ENCODE peak calls at places on chromosomes 3 and 15, in ten cellular contexts. One of them, this sample, is unnamed.
A peak's percentile ranks its signal among the peaks of the same experiment; 100 is the strongest.

GRCh38 chr15:31236184-31237041 is 90.2 kb upstream of the KLF13 start:
- DNase-seq in brain microvascular endothelial cell: peak; percentile 94
- DNase-seq in stimulated activated CD8-positive, alpha-beta memory T cell treated with anti-CD3 and anti-CD28 coated beads, Interleukin-4, amount 100 ng/mL, for 1 hour: no peak
- DNase-seq in NCI-H2029: peak; percentile 26
- DNase-seq in Calu3: peak; percentile 20
- DNase-seq in HuH-7: no peak
- DNase-seq in iris pigment epithelial cell: peak; percentile 93
- DNase-seq in GM04503: peak; percentile 77
- DNase-seq in globus pallidus: peak; percentile 65
- DNase-seq in NAMALWA: peak; percentile 87
- DNase-seq in this sample: peak; percentile 93

GRCh38 chr15:34436956-34437442 is 609 bp downstream of the GOLGA8A start:
- DNase-seq in iris pigment epithelial cell: peak; percentile 26
- DNase-seq in NCI-H2029: no peak
- DNase-seq in globus pallidus: peak; percentile 5
- DNase-seq in GM04503: no peak
- DNase-seq in NAMALWA: no peak
- DNase-seq in stimulated activated CD8-positive, alpha-beta memory T cell treated with anti-CD3 and anti-CD28 coated beads, Interleukin-4, amount 100 ng/mL, for 1 hour: peak; percentile 8
- DNase-seq in brain microvascular endothelial cell: no peak
- DNase-seq in Calu3: peak; percentile 27
- DNase-seq in HuH-7: peak; percentile 12
- DNase-seq in this sample: peak; percentile 50

GRCh38 chr3:13854492-13854891 is 25.4 kb downstream of the WNT7A start:
- DNase-seq in HuH-7: no peak
- DNase-seq in iris pigment epithelial cell: no peak
- DNase-seq in GM04503: no peak
- DNase-seq in brain microvascular endothelial cell: no peak
- DNase-seq in NAMALWA: no peak
- DNase-seq in NCI-H2029: no peak
- DNase-seq in stimulated activated CD8-positive, alpha-beta memory T cell treated with anti-CD3 and anti-CD28 coated beads, Interleukin-4, amount 100 ng/mL, for 1 hour: no peak
- DNase-seq in Calu3: no peak
- DNase-seq in globus pallidus: no peak
- DNase-seq in this sample: no peak

GRCh38 chr15:69794643-69795461 is 302.9 kb downstream of the TLE3 start:
- DNase-seq in globus pallidus: no peak
- DNase-seq in stimulated activated CD8-positive, alpha-beta memory T cell treated with anti-CD3 and anti-CD28 coated beads, Interleukin-4, amount 100 ng/mL, for 1 hour: no peak
- DNase-seq in NAMALWA: no peak
- DNase-seq in NCI-H2029: no peak
- DNase-seq in HuH-7: no peak
- DNase-seq in Calu3: peak; percentile 63
- DNase-seq in brain microvascular endothelial cell: peak; percentile 39
- DNase-seq in iris pigment epithelial cell: peak; percentile 44
- DNase-seq in GM04503: peak; percentile 46
- DNase-seq in this sample: peak; percentile 40

GRCh38 chr3:123781571-123782275 is 102.4 kb downstream of the MYLK start:
- DNase-seq in brain microvascular endothelial cell: no peak
- DNase-seq in iris pigment epithelial cell: peak; percentile 65
- DNase-seq in NCI-H2029: no peak
- DNase-seq in GM04503: no peak
- DNase-seq in Calu3: no peak
- DNase-seq in HuH-7: no peak
- DNase-seq in stimulated activated CD8-positive, alpha-beta memory T cell treated with anti-CD3 and anti-CD28 coated beads, Interleukin-4, amount 100 ng/mL, for 1 hour: no peak
- DNase-seq in globus pallidus: no peak
- DNase-seq in NAMALWA: no peak
- DNase-seq in this sample: no peak

GRCh38 chr3:169857811-169858210 is 11.9 kb downstream of the LRRC31 start:
- DNase-seq in iris pigment epithelial cell: no peak
- DNase-seq in GM04503: no peak
- DNase-seq in stimulated activated CD8-positive, alpha-beta memory T cell treated with anti-CD3 and anti-CD28 coated beads, Interleukin-4, amount 100 ng/mL, for 1 hour: no peak
- DNase-seq in brain microvascular endothelial cell: no peak
- DNase-seq in Calu3: no peak
- DNase-seq in HuH-7: no peak
- DNase-seq in NAMALWA: no peak
- DNase-seq in globus pallidus: no peak
- DNase-seq in NCI-H2029: no peak
- DNase-seq in this sample: no peak

GRCh38 chr3:49339593-49339946 is 283 bp downstream of the USP4 start:
- DNase-seq in NAMALWA: no peak
- DNase-seq in iris pigment epithelial cell: no peak
- DNase-seq in Calu3: peak; percentile 38
- DNase-seq in globus pallidus: no peak
- DNase-seq in stimulated activated CD8-positive, alpha-beta memory T cell treated with anti-CD3 and anti-CD28 coated beads, Interleukin-4, amount 100 ng/mL, for 1 hour: no peak
- DNase-seq in brain microvascular endothelial cell: no peak
- DNase-seq in GM04503: no peak
- DNase-seq in HuH-7: peak; percentile 51
- DNase-seq in NCI-H2029: no peak
- DNase-seq in this sample: no peak

GRCh38 chr15:78046796-78047341 is 30.6 kb downstream of the TBC1D2B start:
- DNase-seq in NCI-H2029: no peak
- DNase-seq in NAMALWA: no peak
- DNase-seq in stimulated activated CD8-positive, alpha-beta memory T cell treated with anti-CD3 and anti-CD28 coated beads, Interleukin-4, amount 100 ng/mL, for 1 hour: no peak
- DNase-seq in Calu3: no peak
- DNase-seq in iris pigment epithelial cell: no peak
- DNase-seq in globus pallidus: no peak
- DNase-seq in brain microvascular endothelial cell: no peak
- DNase-seq in HuH-7: no peak
- DNase-seq in GM04503: no peak
- DNase-seq in this sample: no peak

GRCh38 chr15:80970018-80970657 is 19.5 kb downstream of the MESD start:
- DNase-seq in GM04503: no peak
- DNase-seq in stimulated activated CD8-positive, alpha-beta memory T cell treated with anti-CD3 and anti-CD28 coated beads, Interleukin-4, amount 100 ng/mL, for 1 hour: peak; percentile 31
- DNase-seq in NCI-H2029: no peak
- DNase-seq in NAMALWA: peak; percentile 74
- DNase-seq in brain microvascular endothelial cell: peak; percentile 55
- DNase-seq in iris pigment epithelial cell: peak; percentile 46
- DNase-seq in globus pallidus: peak; percentile 64
- DNase-seq in Calu3: peak; percentile 84
- DNase-seq in HuH-7: peak; percentile 67
- DNase-seq in this sample: peak; percentile 49

GRCh38 chr15:70802629-70803028 is 39.3 kb upstream of the UACA start:
- DNase-seq in iris pigment epithelial cell: peak; percentile 51
- DNase-seq in brain microvascular endothelial cell: peak; percentile 73
- DNase-seq in HuH-7: no peak
- DNase-seq in GM04503: no peak
- DNase-seq in stimulated activated CD8-positive, alpha-beta memory T cell treated with anti-CD3 and anti-CD28 coated beads, Interleukin-4, amount 100 ng/mL, for 1 hour: no peak
- DNase-seq in NAMALWA: no peak
- DNase-seq in NCI-H2029: no peak
- DNase-seq in globus pallidus: no peak
- DNase-seq in Calu3: no peak
- DNase-seq in this sample: no peak

GRCh38 chr3:12286927-12287726 is 1.7 kb upstream of the PPARG start:
- DNase-seq in GM04503: no peak
- DNase-seq in iris pigment epithelial cell: no peak
- DNase-seq in globus pallidus: no peak
- DNase-seq in HuH-7: peak; percentile 64
- DNase-seq in NAMALWA: no peak
- DNase-seq in stimulated activated CD8-positive, alpha-beta memory T cell treated with anti-CD3 and anti-CD28 coated beads, Interleukin-4, amount 100 ng/mL, for 1 hour: no peak
- DNase-seq in brain microvascular endothelial cell: no peak
- DNase-seq in Calu3: peak; percentile 68
- DNase-seq in NCI-H2029: no peak
- DNase-seq in this sample: no peak

GRCh38 chr3:30286007-30286669 is 320.3 kb upstream of the TGFBR2 start:
- DNase-seq in NAMALWA: no peak
- DNase-seq in globus pallidus: peak; percentile 11
- DNase-seq in GM04503: peak; percentile 76
- DNase-seq in iris pigment epithelial cell: peak; percentile 99
- DNase-seq in NCI-H2029: peak; percentile 73
- DNase-seq in HuH-7: no peak
- DNase-seq in stimulated activated CD8-positive, alpha-beta memory T cell treated with anti-CD3 and anti-CD28 coated beads, Interleukin-4, amount 100 ng/mL, for 1 hour: no peak
- DNase-seq in brain microvascular endothelial cell: peak; percentile 95
- DNase-seq in Calu3: peak; percentile 58
- DNase-seq in this sample: peak; percentile 56

GRCh38 chr15:92877000-92877399 is 23.1 kb upstream of the CHD2 start:
- DNase-seq in brain microvascular endothelial cell: no peak
- DNase-seq in stimulated activated CD8-positive, alpha-beta memory T cell treated with anti-CD3 and anti-CD28 coated beads, Interleukin-4, amount 100 ng/mL, for 1 hour: no peak
- DNase-seq in globus pallidus: no peak
- DNase-seq in NAMALWA: no peak
- DNase-seq in NCI-H2029: no peak
- DNase-seq in HuH-7: no peak
- DNase-seq in GM04503: no peak
- DNase-seq in Calu3: no peak
- DNase-seq in iris pigment epithelial cell: no peak
- DNase-seq in this sample: no peak

GRCh38 chr3:48369685-48370329 is 2.2 kb upstream of the FBXW12 start:
- DNase-seq in HuH-7: no peak
- DNase-seq in NAMALWA: no peak
- DNase-seq in GM04503: no peak
- DNase-seq in globus pallidus: no peak
- DNase-seq in Calu3: no peak
- DNase-seq in stimulated activated CD8-positive, alpha-beta memory T cell treated with anti-CD3 and anti-CD28 coated beads, Interleukin-4, amount 100 ng/mL, for 1 hour: no peak
- DNase-seq in iris pigment epithelial cell: no peak
- DNase-seq in brain microvascular endothelial cell: no peak
- DNase-seq in NCI-H2029: no peak
- DNase-seq in this sample: no peak

GRCh38 chr3:14487086-14487485 is 53.1 kb downstream of the GRIP2 start:
- DNase-seq in NCI-H2029: no peak
- DNase-seq in GM04503: no peak
- DNase-seq in iris pigment epithelial cell: no peak
- DNase-seq in brain microvascular endothelial cell: no peak
- DNase-seq in HuH-7: no peak
- DNase-seq in NAMALWA: no peak
- DNase-seq in globus pallidus: no peak
- DNase-seq in stimulated activated CD8-positive, alpha-beta memory T cell treated with anti-CD3 and anti-CD28 coated beads, Interleukin-4, amount 100 ng/mL, for 1 hour: no peak
- DNase-seq in Calu3: no peak
- DNase-seq in this sample: no peak

GRCh38 chr3:66037330-66037985 is 1.3 kb downstream of the MAGI1 start:
- DNase-seq in globus pallidus: peak; percentile 48
- DNase-seq in HuH-7: peak; percentile 50
- DNase-seq in GM04503: no peak
- DNase-seq in brain microvascular endothelial cell: peak; percentile 38
- DNase-seq in iris pigment epithelial cell: peak; percentile 66
- DNase-seq in NCI-H2029: peak; percentile 9
- DNase-seq in Calu3: peak; percentile 73
- DNase-seq in stimulated activated CD8-positive, alpha-beta memory T cell treated with anti-CD3 and anti-CD28 coated beads, Interleukin-4, amount 100 ng/mL, for 1 hour: no peak
- DNase-seq in NAMALWA: no peak
- DNase-seq in this sample: peak; percentile 57

GRCh38 chr3:46208167-46208704 is at the start of gene CCR1:
- DNase-seq in Calu3: peak; percentile 68
- DNase-seq in NAMALWA: peak; percentile 9
- DNase-seq in iris pigment epithelial cell: peak; percentile 45
- DNase-seq in NCI-H2029: no peak
- DNase-seq in brain microvascular endothelial cell: peak; percentile 21
- DNase-seq in GM04503: no peak
- DNase-seq in globus pallidus: peak; percentile 71
- DNase-seq in HuH-7: peak; percentile 44
- DNase-seq in stimulated activated CD8-positive, alpha-beta memory T cell treated with anti-CD3 and anti-CD28 coated beads, Interleukin-4, amount 100 ng/mL, for 1 hour: no peak
- DNase-seq in this sample: peak; percentile 24